ENCODE peak calls at places on chromosome 20, in six cellular contexts. G is CD8-positive, alpha-beta T cell; D is A549; J is AG04450; E is cardiac muscle cell; Z is astrocyte. Y is an unnamed sample.

GRCh38 chr20:48962976-48963730 is 41.6 kb downstream of the ARFGEF2 start:
- DNase-seq in D (no peak), Z (no peak), E (no peak), G (no peak), J (no peak), Y (no peak)

GRCh38 chr20:10877345-10877744 is 203.5 kb upstream of the JAG1 start:
- DNase-seq in E (peak), Z (no peak), G (no peak), D (no peak), J (no peak), Y (no peak)

GRCh38 chr20:14203657-14204056 is 133.8 kb downstream of the FLRT3 start:
- DNase-seq in G (no peak), J (no peak), D (no peak), Z (no peak), E (no peak), Y (no peak)

GRCh38 chr20:62301111-62301668 is 1.6 kb upstream of the ADRM1 start:
- DNase-seq in Z (no peak), J (no peak), G (no peak), E (no peak), D (no peak), Y (no peak)

GRCh38 chr20:16098890-16099639 is 474.2 kb downstream of the KIF16B start:
- DNase-seq in D (no peak), G (no peak), J (no peak), E (no peak), Z (no peak), Y (no peak)

GRCh38 chr20:38091447-38092216 is 58.1 kb downstream of the RPRD1B start:
- DNase-seq in J (no peak), G (no peak), D (no peak), Z (no peak), E (no peak), Y (no peak)

GRCh38 chr20:60808701-60809100 is 443.4 kb upstream of the CDH4 start:
- DNase-seq in E (no peak), G (no peak), J (no peak), Z (no peak), D (no peak), Y (no peak)

GRCh38 chr20:62219992-62220665 is at the start of gene HRH3:
- DNase-seq in Z (no peak), D (no peak), J (no peak), E (peak), G (peak), Y (peak)

GRCh38 chr20:54346269-54346668 is 129.1 kb upstream of the DOK5 start:
- DNase-seq in G (no peak), E (no peak), D (no peak), J (no peak), Z (no peak), Y (no peak)

GRCh38 chr20:19760371-19760721 is 2.3 kb downstream of the RIN2 start:
- DNase-seq in G (no peak), D (no peak), E (no peak), J (no peak), Z (no peak), Y (no peak)

GRCh38 chr20:38835792-38836191 is 30.3 kb downstream of the PPP1R16B start:
- DNase-seq in D (no peak), Z (no peak), G (no peak), J (no peak), E (no peak), Y (no peak)

GRCh38 chr20:25274481-25274880 is 26.6 kb downstream of the PYGB start:
- DNase-seq in D (no peak), G (no peak), Z (no peak), E (no peak), J (no peak), Y (no peak)

GRCh38 chr20:46970937-46971630 is 76.4 kb downstream of the EYA2 start:
- DNase-seq in G (no peak), Z (peak), J (peak), D (peak), E (peak), Y (peak)

GRCh38 chr20:5504061-5504739 is 187.4 kb upstream of the PROKR2 start:
- DNase-seq in Z (peak), D (no peak), J (no peak), E (peak), G (no peak), Y (no peak)

GRCh38 chr20:49690899-49691620 is 22.6 kb downstream of the B4GALT5 start:
- DNase-seq in J (no peak), Z (peak), D (no peak), E (peak), G (no peak), Y (peak)

GRCh38 chr20:58481541-58482021 is 33.6 kb downstream of the APCDD1L start:
- DNase-seq in Z (no peak), D (peak), G (peak), J (no peak), E (peak), Y (peak)

GRCh38 chr20:16599257-16599656 is 26.0 kb upstream of the KIF16B start:
- DNase-seq in D (no peak), J (no peak), G (no peak), E (no peak), Z (no peak), Y (no peak)

GRCh38 chr20:60250251-60250650 is 292.0 kb downstream of the CDH26 start:
- DNase-seq in G (no peak), Z (no peak), D (no peak), E (no peak), J (no peak), Y (no peak)

GRCh38 chr20:18857640-18858039 is 44.1 kb downstream of the SCP2D1 start:
- DNase-seq in D (no peak), J (no peak), Z (peak), E (no peak), G (no peak), Y (no peak)

GRCh38 chr20:53839423-53840176 is 230.8 kb downstream of the BCAS1 start:
- DNase-seq in J (no peak), E (no peak), Z (no peak), D (no peak), G (peak), Y (no peak)

GRCh38 chr20:21018576-21018975 is 87.6 kb downstream of the LINC00237 start:
- DNase-seq in D (no peak), G (no peak), Z (no peak), J (no peak), E (no peak), Y (no peak)

GRCh38 chr20:21019831-21020655 is 86.1 kb downstream of the LINC00237 start:
- DNase-seq in J (no peak), E (no peak), G (no peak), Z (no peak), D (no peak), Y (no peak)

GRCh38 chr20:21020656-21021004 is 85.5 kb downstream of the LINC00237 start:
- DNase-seq in Z (no peak), D (no peak), J (no peak), E (peak), G (no peak), Y (no peak)

GRCh38 chr20:21017381-21018085 is 88.6 kb downstream of the LINC00237 start:
- DNase-seq in J (no peak), G (no peak), D (no peak), E (no peak), Z (no peak), Y (no peak)

GRCh38 chr20:21019468-21019830 is 86.7 kb downstream of the LINC00237 start:
- DNase-seq in D (no peak), G (no peak), Z (no peak), E (no peak), J (no peak), Y (no peak)
- H3K27ac ChIP-seq in D (no peak), G (no peak), Z (no peak), E (no peak), J (no peak), Y (no peak)

GRCh38 chr20:34111712-34112599 is at the start of gene EIF2S2:
- DNase-seq in J (peak), E (peak), G (peak), Z (peak), D (peak), Y (peak)
- TF ChIP-seq CTCF in J (no peak), E (no peak), G (no peak), Z (no peak), D (no peak), Y (no peak)

GRCh38 chr20:4109307-4109564 is 93.9 kb upstream of the RNF24 start:
- DNase-seq in D (no peak), J (no peak), Z (no peak), E (no peak), G (no peak), Y (no peak)
- H3K27ac ChIP-seq in D (peak), J (no peak), Z (no peak), E (no peak), G (no peak), Y (peak)

DNA sequence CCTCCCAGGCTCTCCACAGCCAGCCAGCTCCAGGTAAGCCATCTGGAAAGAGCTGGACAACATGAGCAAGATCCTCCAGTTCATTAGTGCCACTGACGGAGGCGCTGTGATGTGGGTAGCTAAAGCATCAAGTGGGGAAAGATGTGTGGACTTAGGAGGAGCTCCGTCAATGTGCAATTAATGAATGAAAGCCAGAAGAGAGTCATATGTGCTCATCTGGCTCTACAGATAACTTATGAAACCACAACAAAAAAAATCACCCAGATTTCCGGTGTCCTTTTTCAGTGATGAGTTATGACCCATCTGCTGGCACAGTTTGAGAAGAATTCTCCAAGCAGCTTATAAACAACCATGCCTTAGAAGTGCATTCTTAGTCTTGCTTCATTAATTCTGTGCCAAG is 311.7 kb upstream of the PLCB4 start:
- DNase-seq in E (peak), J (peak), D (no peak), Z (peak), G (no peak), Y (no peak)
- TF ChIP-seq CTCF in E (no peak), J (no peak), D (no peak), Z (no peak), G (no peak), Y (no peak)

DNA sequence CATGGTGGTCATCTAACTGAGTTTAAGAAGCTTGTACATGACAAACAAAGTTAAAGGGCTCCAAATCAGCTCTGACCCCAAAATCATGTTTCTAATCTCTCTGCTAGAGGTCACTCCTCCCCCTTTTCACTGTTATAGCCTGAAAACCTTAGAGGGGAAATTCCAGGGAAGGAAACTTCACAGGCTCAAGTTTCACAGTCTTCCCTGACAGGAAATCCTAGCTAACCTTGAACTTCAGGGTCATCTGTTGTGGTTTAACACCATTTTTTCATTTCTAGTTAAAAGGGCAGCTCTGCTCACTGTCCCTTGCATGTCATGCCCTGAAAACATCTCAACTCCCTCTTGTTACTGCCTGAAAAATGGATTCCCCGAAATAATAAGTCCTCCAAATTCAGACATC is 104.4 kb upstream of the BMP2 start:
- DNase-seq in E (no peak), Z (no peak), J (no peak), G (no peak), D (no peak), Y (no peak)
- H3K27ac ChIP-seq in E (peak), Z (no peak), J (no peak), G (no peak), D (no peak), Y (no peak)

GRCh38 chr20:43389839-43390626 is 67.7 kb upstream of the SRSF6 start:
- DNase-seq in E (no peak), Z (no peak), J (no peak), D (no peak), G (no peak), Y (no peak)
- TF ChIP-seq CTCF in E (peak), Z (no peak), J (peak), D (peak), G (no peak), Y (peak)

GRCh38 chr20:51329845-51330244 is 212.7 kb downstream of the NFATC2 start:
- DNase-seq in D (no peak), E (no peak), G (no peak), J (no peak), Z (no peak), Y (no peak)
- H3K27ac ChIP-seq in D (no peak), E (no peak), G (no peak), J (no peak), Z (no peak), Y (no peak)

GRCh38 chr20:35674921-35675320 is 10.2 kb upstream of the CPNE1 start:
- DNase-seq in Z (no peak), G (no peak), D (no peak), E (no peak), J (no peak), Y (no peak)

GRCh38 chr20:35681953-35682352 is 17.2 kb downstream of the NFS1 start:
- DNase-seq in D (no peak), G (no peak), J (no peak), E (no peak), Z (no peak), Y (no peak)

GRCh38 chr20:35680464-35681183 is 15.9 kb upstream of the CPNE1 start:
- DNase-seq in J (no peak), Z (no peak), D (no peak), G (no peak), E (no peak), Y (no peak)
- TF ChIP-seq CTCF in J (no peak), Z (no peak), D (no peak), G (no peak), E (no peak), Y (no peak)

GRCh38 chr20:32168184-32168910 is 39.2 kb downstream of the PLAGL2 start:
- DNase-seq in E (peak), D (no peak), G (no peak), Z (peak), J (no peak), Y (no peak)
- H3K27ac ChIP-seq in E (peak), D (no peak), G (no peak), Z (no peak), J (no peak), Y (no peak)

GRCh38 chr20:63697357-63697867 is 960 bp downstream of the TNFRSF6B start:
- DNase-seq in D (no peak), J (no peak), Z (no peak), E (no peak), G (no peak), Y (peak)
- TF ChIP-seq CTCF in D (no peak), J (no peak), Z (no peak), E (no peak), G (no peak), Y (no peak)

Y was measured in RWPE1.